ENCODE peak calls at places on chromosome 20, in ten cellular contexts. M, T, P, V, N, Y, A, O, Z and Q are unnamed samples.

GRCh38 chr20:10504893-10505292 is 69.8 kb downstream of the SLX4IP start:
- DNase-seq in M (no peak), T (peak; percentile 17), P (no peak), V (no peak), N (no peak), Y (no peak), A (peak; percentile 67), O (no peak), Z (no peak), Q (no peak)

GRCh38 chr20:10119336-10119735 is 84.5 kb downstream of the ANKEF1 start:
- DNase-seq in M (no peak), T (no peak), P (no peak), V (no peak), N (no peak), Y (no peak), A (no peak), O (no peak), Z (no peak), Q (no peak)

GRCh38 chr20:63255911-63256704 is 1.8 kb upstream of the NKAIN4 start:
- DNase-seq in M (no peak), T (no peak), P (no peak), V (no peak), N (no peak), Y (no peak), A (no peak), O (no peak), Z (no peak), Q (peak; percentile 75)

GRCh38 chr20:44034965-44035635 is 120.4 kb downstream of the TOX2 start:
- DNase-seq in M (no peak), T (no peak), P (peak; percentile 59), V (peak; percentile 33), N (no peak), Y (no peak), A (peak; percentile 33), O (no peak), Z (no peak), Q (no peak)

GRCh38 chr20:19408971-19409370 is 196.5 kb downstream of the SLC24A3 start:
- DNase-seq in M (no peak), T (no peak), P (no peak), V (no peak), N (no peak), Y (no peak), A (no peak), O (no peak), Z (no peak), Q (no peak)

GRCh38 chr20:10686356-10687169 is 12.8 kb upstream of the JAG1 start:
- DNase-seq in M (no peak), T (no peak), P (no peak), V (no peak), N (peak; percentile 18), Y (no peak), A (no peak), O (no peak), Z (no peak), Q (no peak)

GRCh38 chr20:52104546-52105044 is 87.0 kb downstream of the ZFP64 start:
- DNase-seq in M (no peak), T (no peak), P (no peak), V (no peak), N (no peak), Y (no peak), A (no peak), O (no peak), Z (no peak), Q (no peak)

GRCh38 chr20:2820896-2821869 is 5.0 kb downstream of the TMEM239 start:
- DNase-seq in M (no peak), T (no peak), P (no peak), V (peak; percentile 39), N (no peak), Y (no peak), A (peak; percentile 54), O (no peak), Z (no peak), Q (no peak)

GRCh38 chr20:5013682-5014447 is 12.6 kb upstream of the SLC23A2 start:
- DNase-seq in M (no peak), T (no peak), P (no peak), V (no peak), N (no peak), Y (no peak), A (no peak), O (no peak), Z (no peak), Q (no peak)

GRCh38 chr20:20685635-20686034 is 26.8 kb downstream of the RALGAPA2 start:
- DNase-seq in M (no peak), T (no peak), P (no peak), V (no peak), N (no peak), Y (no peak), A (no peak), O (no peak), Z (no peak), Q (no peak)

GRCh38 chr20:50280851-50281655 is 90.4 kb downstream of the CEBPB start:
- DNase-seq in M (no peak), T (no peak), P (no peak), V (no peak), N (no peak), Y (no peak), A (no peak), O (no peak), Z (no peak), Q (no peak)

GRCh38 chr20:15597306-15597705 is 975.9 kb downstream of the KIF16B start:
- DNase-seq in M (no peak), T (no peak), P (no peak), V (no peak), N (no peak), Y (no peak), A (no peak), O (no peak), Z (peak; percentile 20), Q (no peak)

GRCh38 chr20:15596220-15596875 is 976.9 kb downstream of the KIF16B start:
- DNase-seq in M (no peak), T (no peak), P (no peak), V (no peak), N (no peak), Y (no peak), A (no peak), O (no peak), Z (no peak), Q (no peak)

GRCh38 chr20:15599961-15600360 is 973.3 kb downstream of the KIF16B start:
- DNase-seq in M (no peak), T (no peak), P (no peak), V (no peak), N (no peak), Y (no peak), A (no peak), O (no peak), Z (no peak), Q (no peak)

GRCh38 chr20:15593061-15593460 is 980.2 kb downstream of the KIF16B start:
- DNase-seq in M (no peak), T (no peak), P (no peak), V (no peak), N (no peak), Y (no peak), A (no peak), O (no peak), Z (no peak), Q (no peak)

GRCh38 chr20:15594296-15594695 is 979.0 kb downstream of the KIF16B start:
- DNase-seq in M (no peak), T (no peak), P (no peak), V (no peak), N (no peak), Y (no peak), A (no peak), O (peak; percentile 38), Z (no peak), Q (no peak)
- H3K9me3 ChIP-seq in M (no peaks in the 10 kb centered on the region), T (no peaks in the 10 kb centered on the region), P (no peaks in the 10 kb centered on the region), V (no peaks in the 10 kb centered on the region), N (no peaks in the 10 kb centered on the region), Y (no peaks in the 10 kb centered on the region), A (no peaks in the 10 kb centered on the region), O (no peaks in the 10 kb centered on the region), Z (no peaks in the 10 kb centered on the region), Q (no peaks in the 10 kb centered on the region)

GRCh38 chr20:59888050-59888449 is 45.4 kb downstream of the SYCP2 start:
- DNase-seq in M (no peak), T (no peak), P (no peak), V (no peak), N (no peak), Y (no peak), A (no peak), O (no peak), Z (no peak), Q (no peak)
- H3K9me3 ChIP-seq in M (no peaks in the 10 kb centered on the region), T (no peaks in the 10 kb centered on the region), P (no peaks in the 10 kb centered on the region), V (no peaks in the 10 kb centered on the region), N (no peaks in the 10 kb centered on the region), Y (no peaks in the 10 kb centered on the region), A (no peaks in the 10 kb centered on the region), O (no peaks in the 10 kb centered on the region), Z (no peaks in the 10 kb centered on the region), Q (no peaks in the 10 kb centered on the region)

DNA sequence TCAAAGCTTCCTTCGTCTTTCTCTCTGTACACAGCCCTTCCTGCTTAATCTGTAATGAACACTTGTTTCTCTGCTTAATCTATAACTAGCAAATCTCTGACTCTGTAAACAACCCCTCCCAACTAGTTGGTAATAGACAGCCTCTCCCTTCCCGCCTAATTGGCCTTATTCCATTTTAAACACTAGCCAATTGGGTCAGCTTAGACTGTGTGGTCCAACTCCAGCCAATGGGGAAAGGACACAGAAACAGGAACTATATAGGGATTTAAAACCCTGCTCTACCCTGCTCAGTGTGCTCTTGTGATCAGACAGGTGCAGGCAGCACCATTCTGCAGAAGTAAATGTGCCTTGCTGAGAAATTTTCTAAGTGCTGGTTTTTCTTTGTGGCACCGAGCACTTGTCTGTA is 18.5 kb downstream of the CHD6 start:
- DNase-seq in M (no peak), T (no peak), P (no peak), V (no peak), N (no peak), Y (no peak), A (no peak), O (no peak), Z (no peak), Q (no peak)
- H3K9me3 ChIP-seq in M (peaks cover 32% of the 10 kb centered on the region), T (peaks cover 18% of the 10 kb centered on the region), P (peaks cover 73% of the 10 kb centered on the region), V (peaks cover 26% of the 10 kb centered on the region), N (peaks cover 17% of the 10 kb centered on the region), Y (peaks cover 17% of the 10 kb centered on the region), A (peaks cover 35% of the 10 kb centered on the region), O (no peaks in the 10 kb centered on the region), Z (peaks cover 6% of the 10 kb centered on the region), Q (peaks cover 15% of the 10 kb centered on the region)

GRCh38 chr20:30168025-30168799 is 1089.3 kb upstream of the DEFB115 start:
- DNase-seq in M (no peak), T (no peak), P (peak; percentile 75), V (no peak), N (no peak), Y (no peak), A (no peak), O (peak; percentile 17), Z (peak; percentile 21), Q (no peak)

GRCh38 chr20:30167540-30167939 is 1089.9 kb upstream of the DEFB115 start:
- DNase-seq in M (no peak), T (no peak), P (no peak), V (no peak), N (no peak), Y (no peak), A (no peak), O (no peak), Z (no peak), Q (no peak)

GRCh38 chr20:30168800-30169138 is 1088.7 kb upstream of the DEFB115 start:
- DNase-seq in M (no peak), T (no peak), P (peak; percentile 53), V (no peak), N (no peak), Y (no peak), A (no peak), O (no peak), Z (no peak), Q (no peak)
- H3K9me3 ChIP-seq in M (no peaks in the 10 kb centered on the region), T (no peaks in the 10 kb centered on the region), P (no peaks in the 10 kb centered on the region), V (no peaks in the 10 kb centered on the region), N (no peaks in the 10 kb centered on the region), Y (no peaks in the 10 kb centered on the region), A (no peaks in the 10 kb centered on the region), O (no peaks in the 10 kb centered on the region), Z (no peaks in the 10 kb centered on the region), Q (peaks cover 6% of the 10 kb centered on the region)